ENCODE peak calls at places on chromosomes 1 and 21, in nine cellular contexts. D, Y, M, Q, O, U, H, S and L are unnamed samples.

GRCh38 chr1:245079021-245079609 is 75.7 kb upstream of the KIF26B start:
- DNase-seq in D (no peak), Y (no peak), M (no peak), Q (peak), O (peak), U (no peak), H (no peak), S (no peak), L (no peak)

GRCh38 chr1:54518489-54518888 is 29.5 kb upstream of the ACOT11 start:
- DNase-seq in D (no peak), Y (no peak), M (no peak), Q (no peak), O (no peak), U (no peak), H (no peak), S (no peak), L (no peak)

GRCh38 chr21:17828223-17828622 is 9.1 kb upstream of the C21orf91 start:
- DNase-seq in D (no peak), Y (no peak), M (no peak), Q (no peak), O (peak), U (no peak), H (no peak), S (no peak), L (no peak)

GRCh38 chr21:18424250-18424649 is 20.7 kb upstream of the TMPRSS15 start:
- DNase-seq in D (no peak), Y (no peak), M (no peak), Q (no peak), O (no peak), U (no peak), H (no peak), S (no peak), L (no peak)

GRCh38 chr1:18328803-18329202 is 151.9 kb upstream of the KLHDC7A start:
- DNase-seq in D (no peak), Y (no peak), M (no peak), Q (no peak), O (no peak), U (no peak), H (no peak), S (no peak), L (no peak)

GRCh38 chr1:228180271-228180987 is 14.8 kb downstream of the IBA57 start:
- DNase-seq in D (no peak), Y (no peak), M (no peak), Q (no peak), O (no peak), U (no peak), H (no peak), S (no peak), L (no peak)

GRCh38 chr1:24894002-24894401 is 36.1 kb downstream of the RUNX3 start:
- DNase-seq in D (peak), Y (no peak), M (no peak), Q (no peak), O (no peak), U (no peak), H (no peak), S (no peak), L (no peak)

GRCh38 chr1:111563619-111564018 is 56.0 kb upstream of the RAP1A start:
- DNase-seq in D (no peak), Y (no peak), M (no peak), Q (peak), O (peak), U (no peak), H (no peak), S (no peak), L (no peak)

GRCh38 chr1:184982002-184982954 is 8.0 kb upstream of the NIBAN1 start:
- DNase-seq in D (peak), Y (peak), M (peak), Q (peak), O (peak), U (peak), H (peak), S (peak), L (peak)

GRCh38 chr1:176905648-176906047 is 258.9 kb downstream of the ASTN1 start:
- DNase-seq in D (no peak), Y (no peak), M (no peak), Q (no peak), O (no peak), U (no peak), H (no peak), S (no peak), L (no peak)

GRCh38 chr1:226545806-226546596 is 2.6 kb upstream of the STUM start:
- DNase-seq in D (no peak), Y (no peak), M (no peak), Q (no peak), O (no peak), U (no peak), H (peak), S (no peak), L (no peak)

GRCh38 chr1:50973875-50974617 is 4.0 kb downstream of the CDKN2C start:
- DNase-seq in D (no peak), Y (no peak), M (no peak), Q (no peak), O (no peak), U (no peak), H (no peak), S (no peak), L (no peak)

GRCh38 chr1:23592209-23592905 is 33.1 kb upstream of the ID3 start:
- DNase-seq in D (no peak), Y (no peak), M (no peak), Q (no peak), O (peak), U (no peak), H (no peak), S (no peak), L (no peak)